ENCODE peak calls at places on chromosome 15, in eight cellular contexts. G, Y, S, V, I, C, U and Q are unnamed samples. For H3K9me3, the result is how much of the 10 kb centered on the place peaks cover.

GRCh38 chr15:44536298-44536961 is 517 bp upstream of the EIF3J start:
- DNase-seq in Y (peak), U (no peak), C (peak), V (peak), G (peak), I (no peak), S (no peak), Q (peak)

GRCh38 chr15:44882499-44882968 is 74.0 kb upstream of the TERB2 start:
- DNase-seq in G (no peak), U (no peak), S (no peak), C (no peak), I (no peak), Y (no peak), V (no peak), Q (no peak)

GRCh38 chr15:30954674-30955073 is 36.8 kb downstream of the MTMR10 start:
- DNase-seq in I (no peak), V (peak), S (no peak), C (no peak), Y (no peak), U (no peak), G (peak), Q (no peak)

GRCh38 chr15:59410448-59410896 is 27.5 kb upstream of the FAM81A start:
- DNase-seq in Y (no peak), U (no peak), V (no peak), I (no peak), C (no peak), G (peak), S (no peak), Q (no peak)

GRCh38 chr15:46266691-46267090 is 631.9 kb downstream of the SQOR start:
- DNase-seq in V (no peak), S (no peak), U (no peak), C (no peak), I (no peak), G (no peak), Y (no peak), Q (no peak)

GRCh38 chr15:30065025-30065801 is 17.5 kb upstream of the GOLGA8J start:
- DNase-seq in V (peak), G (no peak), Y (no peak), U (no peak), I (no peak), C (no peak), S (no peak), Q (no peak)

GRCh38 chr15:72907733-72908132 is 124.2 kb upstream of the ADPGK start:
- DNase-seq in I (no peak), C (no peak), V (no peak), G (no peak), S (no peak), Y (no peak), U (no peak), Q (no peak)

GRCh38 chr15:43939070-43939469 is 112.3 kb downstream of the WDR76 start:
- DNase-seq in Y (no peak), C (peak), G (peak), I (no peak), S (no peak), V (peak), U (no peak), Q (no peak)

GRCh38 chr15:47505712-47506542 is 211.4 kb upstream of the SEMA6D start:
- DNase-seq in S (no peak), V (peak), Y (no peak), U (no peak), I (peak), C (no peak), G (no peak), Q (no peak)

GRCh38 chr15:77984446-77984861 is 93.1 kb downstream of the TBC1D2B start:
- DNase-seq in Y (no peak), S (no peak), V (no peak), U (no peak), I (no peak), C (no peak), G (no peak), Q (no peak)

GRCh38 chr15:60054472-60054871 is 50.4 kb downstream of the FOXB1 start:
- DNase-seq in Y (no peak), G (no peak), U (no peak), I (no peak), V (no peak), C (no peak), S (no peak), Q (no peak)

GRCh38 chr15:40309344-40309862 is 1.7 kb upstream of the PLCB2 start:
- DNase-seq in Y (no peak), I (no peak), G (no peak), S (no peak), C (no peak), U (no peak), V (no peak), Q (no peak)

GRCh38 chr15:99239545-99240198 is 9.7 kb downstream of the TTC23 start:
- DNase-seq in V (peak), Y (no peak), S (no peak), C (no peak), I (no peak), G (no peak), U (no peak), Q (no peak)

GRCh38 chr15:78752492-78753358 is 58.5 kb downstream of the ADAMTS7 start:
- DNase-seq in V (no peak), Y (no peak), I (no peak), S (no peak), U (no peak), G (no peak), C (no peak), Q (peak)

GRCh38 chr15:40460404-40460803 is 10.4 kb upstream of the CHST14 start:
- DNase-seq in U (no peak), G (no peak), Y (no peak), I (no peak), S (no peak), V (no peak), C (no peak), Q (no peak)

GRCh38 chr15:61447981-61448380 is 218.9 kb upstream of the RORA start:
- DNase-seq in S (no peak), V (no peak), U (no peak), Y (no peak), G (no peak), I (no peak), C (no peak), Q (no peak)

GRCh38 chr15:60528530-60528929 is 49.6 kb upstream of the ICE2 start:
- DNase-seq in Y (no peak), S (no peak), C (no peak), U (no peak), I (no peak), G (no peak), V (peak), Q (no peak)

GRCh38 chr15:72797338-72797689 is 13.8 kb upstream of the ADPGK start:
- DNase-seq in U (no peak), G (peak), C (no peak), I (no peak), S (no peak), V (no peak), Y (no peak), Q (no peak)

GRCh38 chr15:99536422-99537033 is 29.3 kb upstream of the MEF2A start:
- DNase-seq in S (no peak), Y (no peak), V (peak), I (no peak), C (peak), G (peak), U (no peak), Q (peak)

GRCh38 chr15:55222588-55222987 is 25.8 kb upstream of the RSL24D1 start:
- DNase-seq in U (no peak), Y (no peak), S (no peak), G (no peak), C (no peak), I (no peak), V (no peak), Q (no peak)

GRCh38 chr15:67108122-67108871 is 42.9 kb downstream of the SMAD3 start:
- DNase-seq in C (no peak), G (no peak), I (no peak), Y (no peak), S (no peak), U (no peak), V (no peak), Q (no peak)

GRCh38 chr15:63502843-63503738 is 1.3 kb upstream of the USP3 start:
- DNase-seq in S (peak), G (peak), Y (no peak), V (peak), I (no peak), U (peak), C (peak), Q (peak)

GRCh38 chr15:65421360-65422215 is 1.2 kb downstream of the IGDCC4 start:
- DNase-seq in I (no peak), U (no peak), V (peak), C (no peak), S (no peak), Y (peak), G (no peak), Q (peak)

GRCh38 chr15:32828507-32829186 is 110.8 kb downstream of the GREM1 start:
- DNase-seq in I (no peak), Y (no peak), V (peak), U (no peak), G (peak), S (no peak), C (no peak), Q (no peak)

GRCh38 chr15:98649621-98649995 is 1.3 kb downstream of the IGF1R start:
- DNase-seq in S (no peak), I (no peak), Y (no peak), G (peak), U (no peak), V (no peak), C (no peak), Q (no peak)

DNA sequence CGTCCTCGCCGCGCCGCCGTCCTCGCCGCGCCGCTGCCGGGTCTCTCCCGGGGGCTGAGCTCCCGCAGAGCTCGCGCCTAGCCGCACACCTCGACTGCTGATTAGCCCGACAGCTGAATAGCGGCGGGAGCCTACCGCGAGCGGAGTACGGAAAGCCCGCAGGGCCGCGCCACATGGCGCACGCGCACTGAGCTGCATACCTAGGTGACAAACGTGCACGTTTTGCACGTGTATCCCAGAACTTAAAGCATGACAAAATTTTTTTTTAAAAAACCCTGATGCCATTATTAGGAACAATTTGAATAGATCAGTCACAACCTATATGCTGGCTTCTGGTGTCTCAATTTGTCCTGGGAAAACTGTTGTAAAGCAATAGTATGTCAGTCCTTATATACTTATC is at the start of gene GOLGA8A:
- DNase-seq in U (peak), C (peak), Y (peak), S (peak), G (no peak), V (peak), I (peak), Q (peak)
- H3K4me3 ChIP-seq in U (peak), C (peak), Y (peak), S (peak), G (peak), V (peak), I (peak), Q (peak)

GRCh38 chr15:34047893-34048775 is 9.1 kb upstream of the AVEN start:
- DNase-seq in G (no peak), U (no peak), Y (no peak), C (no peak), I (no peak), V (no peak), S (no peak), Q (no peak)
- H3K9me3 ChIP-seq in G (under half), U (under half), Y (under half), C (under half), I (under half), V (under half), S (under half), Q (under half)

GRCh38 chr15:90049030-90049429 is 47.9 kb downstream of the ZNF710 start:
- DNase-seq in S (no peak), C (no peak), I (no peak), G (no peak), V (peak), U (no peak), Y (no peak), Q (no peak)

GRCh38 chr15:90046289-90046688 is 45.2 kb downstream of the ZNF710 start:
- DNase-seq in V (no peak), I (no peak), U (no peak), C (no peak), G (no peak), Y (no peak), S (no peak), Q (no peak)

GRCh38 chr15:90047956-90048575 is 46.9 kb downstream of the ZNF710 start:
- DNase-seq in Y (no peak), I (no peak), V (no peak), U (no peak), G (no peak), C (no peak), S (no peak), Q (peak)

GRCh38 chr15:90044916-90045371 is 43.8 kb downstream of the ZNF710 start:
- DNase-seq in I (no peak), G (no peak), S (no peak), U (no peak), C (no peak), V (no peak), Y (no peak), Q (no peak)

DNA sequence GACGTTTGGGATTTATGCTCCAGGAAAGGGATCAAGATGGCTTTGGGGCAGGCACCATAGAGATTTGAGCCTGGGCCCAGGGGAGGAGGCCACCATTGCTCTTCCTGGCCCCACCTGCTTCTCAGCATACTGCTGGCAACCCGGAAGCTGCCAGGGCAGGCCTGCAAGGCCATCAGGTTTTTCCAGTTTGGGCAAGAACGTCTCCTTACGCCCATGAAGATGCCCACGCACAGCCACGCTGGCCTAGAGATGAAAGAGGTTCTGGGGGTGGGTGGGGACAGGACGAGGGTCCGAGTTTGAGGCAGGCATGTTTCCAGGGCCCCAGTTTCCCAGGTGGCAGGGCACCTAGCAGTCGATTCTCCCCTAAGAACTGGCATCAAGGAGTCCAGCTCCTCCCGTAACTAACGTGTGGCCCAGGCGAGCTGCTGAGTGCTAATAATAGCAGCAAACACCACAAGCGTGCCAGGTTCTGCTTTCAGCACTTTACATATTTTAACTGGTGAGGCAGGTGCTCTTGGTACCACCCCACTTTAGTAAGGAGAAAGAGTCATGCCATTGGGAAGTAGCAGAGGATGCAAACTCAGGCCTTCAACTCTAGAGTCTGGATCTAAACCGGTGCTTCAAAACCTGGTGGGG is 45.8 kb downstream of the ZNF710 start:
- DNase-seq in V (no peak), U (no peak), S (no peak), C (no peak), G (no peak), Y (no peak), I (no peak), Q (peak)
- H3K27ac ChIP-seq in V (no peak), U (no peak), S (no peak), C (no peak), G (no peak), Y (no peak), I (no peak), Q (peak)

DNA sequence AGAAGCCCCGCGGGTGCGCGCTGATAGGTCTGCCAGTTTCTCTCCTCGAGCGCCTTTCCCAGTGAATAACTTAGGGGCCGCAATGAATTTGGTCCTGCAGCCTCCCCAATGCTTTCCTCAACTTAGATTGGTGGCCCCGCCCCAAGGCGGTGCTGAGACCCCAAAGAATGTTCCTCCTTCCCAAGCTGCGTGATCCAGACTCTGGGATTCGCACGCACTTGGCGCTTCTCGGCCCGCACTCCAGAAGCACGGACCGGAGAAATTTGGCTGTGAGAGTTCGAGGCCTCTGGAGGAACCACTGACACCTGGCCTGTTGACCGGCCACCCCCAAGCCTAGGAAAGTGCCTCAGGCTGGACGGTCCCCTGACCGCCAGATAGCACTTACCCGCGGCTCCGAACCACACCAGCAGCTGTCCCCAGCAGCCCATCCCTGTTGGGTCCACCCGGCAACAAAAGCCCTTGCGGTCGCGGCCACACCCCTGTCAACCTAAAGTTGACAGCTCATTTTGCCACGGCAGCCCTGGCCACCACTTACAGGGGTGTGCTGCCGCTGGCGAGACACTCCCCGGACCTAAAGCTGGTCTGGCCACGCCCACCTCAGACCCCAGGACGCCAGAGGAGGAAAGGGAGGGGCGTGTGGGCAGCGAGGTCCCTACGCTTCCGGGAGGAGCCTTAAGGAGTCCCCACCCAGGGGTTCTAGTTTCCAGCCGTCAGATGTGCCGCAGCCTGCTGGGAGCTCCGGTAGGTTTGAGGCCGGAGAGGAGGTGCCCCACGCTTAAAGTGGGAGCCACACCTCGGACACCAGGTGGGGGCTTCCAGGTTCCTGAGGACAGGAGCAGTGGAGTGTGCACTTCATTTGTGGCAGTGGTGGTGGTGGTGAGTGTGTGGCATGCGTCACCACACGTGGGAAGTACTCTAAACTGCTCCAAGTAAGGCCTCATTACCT is at the start of gene LTK:
- DNase-seq in C (peak), Y (peak), I (no peak), G (no peak), V (no peak), U (no peak), S (peak), Q (no peak)
- H3K4me3 ChIP-seq in C (peak), Y (peak), I (peak), G (no peak), V (peak), U (peak), S (peak), Q (peak)

DNA sequence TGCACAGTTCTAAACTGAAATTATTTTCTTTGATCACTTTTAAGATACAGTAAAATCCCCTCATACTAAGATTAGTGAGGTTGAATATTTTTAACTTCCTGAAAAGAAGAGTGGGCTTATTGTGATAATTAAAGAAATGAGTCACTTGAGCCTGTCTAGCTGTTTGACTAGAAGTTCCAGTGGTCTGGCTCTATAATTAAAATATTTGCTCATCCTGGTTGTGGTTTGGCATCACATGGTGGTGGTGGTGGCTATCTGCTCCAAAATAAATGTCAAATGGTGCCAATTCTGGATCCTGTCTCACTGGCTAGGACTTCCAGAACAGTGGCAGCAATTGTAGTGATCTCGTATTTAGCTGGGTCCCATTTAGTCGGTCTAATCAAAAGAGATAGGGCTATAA is 8.6 kb upstream of the TEX9 start:
- DNase-seq in C (no peak), Y (no peak), V (no peak), I (no peak), U (no peak), G (no peak), S (no peak), Q (no peak)
- H3K9me3 ChIP-seq in C (under half), Y (under half), V (under half), I (under half), U (under half), G (under half), S (under half), Q (under half)

DNA sequence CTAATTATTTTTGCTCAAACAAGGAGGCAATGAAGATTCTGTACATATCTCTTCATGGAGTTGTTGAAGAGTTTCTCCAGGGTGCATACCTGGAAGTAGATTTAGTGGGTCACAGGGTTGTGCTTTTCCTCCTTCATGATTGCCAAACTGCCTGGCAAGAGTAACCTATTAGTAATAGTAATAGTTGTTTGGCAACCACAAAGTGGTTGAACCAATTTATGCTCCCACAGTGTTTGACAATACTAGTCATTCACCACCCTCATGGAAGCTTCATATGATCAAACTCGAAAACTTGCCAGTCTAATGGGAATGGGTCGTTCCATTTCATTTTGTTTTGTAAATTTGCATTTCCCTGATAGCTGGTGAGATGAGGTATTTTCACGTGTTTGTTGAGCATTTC is 57.8 kb downstream of the TLE3 start:
- DNase-seq in C (no peak), V (no peak), I (no peak), Y (no peak), U (no peak), S (no peak), G (no peak), Q (no peak)
- H3K27ac ChIP-seq in C (no peak), V (no peak), I (no peak), Y (no peak), U (no peak), S (no peak), G (no peak), Q (no peak)

DNA sequence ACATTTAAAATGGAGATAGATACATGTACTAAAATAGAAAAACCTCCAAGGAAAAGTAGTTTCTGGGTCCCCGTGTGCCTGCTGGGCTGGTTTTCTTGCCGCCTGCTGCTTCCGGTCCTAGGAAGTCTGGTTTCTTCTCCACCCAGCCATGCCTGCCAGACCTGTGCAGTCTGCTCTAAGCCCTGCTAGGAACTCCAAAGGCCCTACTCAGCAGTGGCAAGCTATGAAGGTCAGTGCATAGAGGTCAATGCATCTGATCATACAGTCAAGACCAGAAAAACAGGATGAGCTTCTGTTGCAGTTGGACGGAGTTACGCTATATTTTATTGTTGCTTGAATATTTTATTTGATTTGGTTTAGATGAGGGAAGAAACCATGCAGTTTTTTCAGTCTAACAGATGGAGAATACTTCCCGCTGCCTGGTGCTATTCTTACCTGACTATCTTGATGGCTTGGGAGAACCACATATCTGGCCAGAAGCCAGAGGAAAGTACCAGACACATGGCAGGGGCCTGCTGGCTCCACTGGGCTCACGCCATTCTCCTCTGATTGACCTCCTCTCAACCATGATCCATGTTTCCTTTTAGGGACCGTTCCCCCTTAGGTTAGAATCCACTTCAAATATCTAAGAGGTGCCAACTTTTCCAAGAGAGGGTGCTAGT is 226.8 kb upstream of the ST8SIA2 start:
- DNase-seq in C (no peak), U (no peak), V (no peak), S (no peak), Y (no peak), I (no peak), G (no peak), Q (no peak)
- H3K4me3 ChIP-seq in C (no peak), U (no peak), V (no peak), S (no peak), Y (no peak), I (no peak), G (no peak), Q (no peak)